ENCODE peak calls at places on chromosomes 4 and X, in four cellular contexts. One of them, this sample, is unnamed.

GRCh38 chrX:130529531-130529930 is 127.7 kb downstream of the RBMX2 start:
- DNase-seq in cardiac muscle cell: no peak
- DNase-seq in endodermal cell: no peak
- DNase-seq in IMR-90: no peak
- DNase-seq in this sample: no peak

GRCh38 chrX:20144491-20144890 is 2.9 kb upstream of the EIF1AX start:
- DNase-seq in cardiac muscle cell: peak
- DNase-seq in endodermal cell: no peak
- DNase-seq in IMR-90: peak
- DNase-seq in this sample: no peak

GRCh38 chr4:110087116-110087708 is 111.2 kb downstream of the ELOVL6 start:
- DNase-seq in cardiac muscle cell: peak
- DNase-seq in endodermal cell: no peak
- DNase-seq in IMR-90: peak
- DNase-seq in this sample: peak

GRCh38 chrX:7202206-7202605 is 54.3 kb upstream of the PUDP start:
- DNase-seq in cardiac muscle cell: no peak
- DNase-seq in endodermal cell: no peak
- DNase-seq in IMR-90: no peak
- DNase-seq in this sample: no peak

GRCh38 chr4:119678761-119679160 is 50.2 kb upstream of the PDE5A start:
- DNase-seq in cardiac muscle cell: no peak
- DNase-seq in endodermal cell: no peak
- DNase-seq in IMR-90: peak
- DNase-seq in this sample: no peak

GRCh38 chrX:13144927-13145659 is 100.7 kb upstream of the FAM9C start:
- DNase-seq in cardiac muscle cell: no peak
- DNase-seq in endodermal cell: no peak
- DNase-seq in IMR-90: peak
- DNase-seq in this sample: no peak

GRCh38 chr4:161252520-161253141 is 911.2 kb downstream of the FSTL5 start:
- DNase-seq in cardiac muscle cell: peak
- DNase-seq in endodermal cell: no peak
- DNase-seq in IMR-90: peak
- DNase-seq in this sample: no peak

GRCh38 chr4:34293459-34293858 is 1950.9 kb downstream of the ARAP2 start:
- DNase-seq in cardiac muscle cell: no peak
- DNase-seq in endodermal cell: no peak
- DNase-seq in IMR-90: no peak
- DNase-seq in this sample: no peak

GRCh38 chr4:2281575-2282343 is 19.9 kb upstream of the MXD4 start:
- DNase-seq in cardiac muscle cell: no peak
- DNase-seq in endodermal cell: no peak
- DNase-seq in IMR-90: no peak
- DNase-seq in this sample: no peak

GRCh38 chr4:37964734-37965457 is 4.7 kb downstream of the PTTG2 start:
- DNase-seq in cardiac muscle cell: no peak
- DNase-seq in endodermal cell: no peak
- DNase-seq in IMR-90: no peak
- DNase-seq in this sample: no peak

GRCh38 chr4:53592128-53592527 is 842 bp upstream of the LNX1 start:
- DNase-seq in cardiac muscle cell: peak
- DNase-seq in endodermal cell: peak
- DNase-seq in IMR-90: peak
- DNase-seq in this sample: no peak

GRCh38 chrX:41889317-41890025 is 33.9 kb downstream of the CASK start:
- DNase-seq in cardiac muscle cell: peak
- DNase-seq in endodermal cell: no peak
- DNase-seq in IMR-90: peak
- DNase-seq in this sample: no peak

GRCh38 chr4:2797188-2797544 is 4.3 kb downstream of the SH3BP2 start:
- DNase-seq in cardiac muscle cell: no peak
- DNase-seq in endodermal cell: no peak
- DNase-seq in IMR-90: no peak
- DNase-seq in this sample: no peak

GRCh38 chr4:169079942-169080827 is 70.1 kb upstream of the CBR4 start:
- DNase-seq in cardiac muscle cell: peak
- DNase-seq in endodermal cell: no peak
- DNase-seq in IMR-90: peak
- DNase-seq in this sample: peak

GRCh38 chrX:40243699-40244098 is 145.9 kb upstream of the BCOR start:
- DNase-seq in cardiac muscle cell: no peak
- DNase-seq in endodermal cell: no peak
- DNase-seq in IMR-90: no peak
- DNase-seq in this sample: no peak

GRCh38 chr4:1021386-1022050 is 10.1 kb downstream of the FGFRL1 start:
- DNase-seq in cardiac muscle cell: no peak
- DNase-seq in endodermal cell: no peak
- DNase-seq in IMR-90: no peak
- DNase-seq in this sample: no peak

DNA sequence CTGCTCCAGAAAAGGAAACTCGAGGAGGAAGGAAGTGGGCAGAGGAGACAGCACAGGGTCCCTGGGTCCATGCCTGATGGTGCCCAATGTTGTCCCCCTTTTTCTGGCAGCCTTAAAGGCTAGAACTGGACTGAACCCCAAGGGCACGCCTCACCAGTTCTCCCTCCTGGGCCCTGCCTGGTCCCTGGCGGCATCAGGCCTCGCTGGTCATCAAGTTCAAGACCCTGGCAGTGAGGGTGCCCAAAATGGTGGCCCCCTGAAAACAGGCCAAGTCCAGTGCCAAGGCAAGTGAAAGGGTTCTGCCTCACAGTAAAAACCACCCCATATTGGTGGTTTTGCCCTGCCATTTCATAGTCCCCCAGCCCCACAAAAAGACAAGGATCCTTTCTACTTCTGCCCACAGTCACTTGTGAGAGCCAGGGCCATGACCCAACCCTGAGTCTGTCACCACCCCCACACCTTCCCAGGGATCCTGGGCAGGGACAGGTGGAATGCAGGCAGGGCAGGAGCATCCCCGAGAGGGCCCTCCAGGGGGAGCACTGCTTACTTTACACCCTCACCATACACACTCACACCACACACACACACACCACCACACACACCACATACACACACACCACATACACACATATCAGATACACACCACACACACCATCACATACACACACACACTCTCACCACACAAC is 107.6 kb downstream of the DCTD start:
- DNase-seq in cardiac muscle cell: no peak
- DNase-seq in endodermal cell: peak
- DNase-seq in IMR-90: no peak
- DNase-seq in this sample: no peak
- TF ChIP-seq CTCF in cardiac muscle cell: no peak
- TF ChIP-seq CTCF in endodermal cell: peak
- TF ChIP-seq CTCF in IMR-90: peak
- TF ChIP-seq CTCF in this sample: peak

GRCh38 chr4:73220815-73221214 is 37.8 kb downstream of the ANKRD17 start:
- DNase-seq in cardiac muscle cell: no peak
- DNase-seq in endodermal cell: no peak
- DNase-seq in IMR-90: no peak
- DNase-seq in this sample: no peak

GRCh38 chr4:73222466-73223257 is 35.9 kb downstream of the ANKRD17 start:
- DNase-seq in cardiac muscle cell: peak
- DNase-seq in endodermal cell: peak
- DNase-seq in IMR-90: peak
- DNase-seq in this sample: peak

GRCh38 chr4:73223258-73223651 is 35.3 kb downstream of the ANKRD17 start:
- DNase-seq in cardiac muscle cell: no peak
- DNase-seq in endodermal cell: no peak
- DNase-seq in IMR-90: no peak
- DNase-seq in this sample: no peak

GRCh38 chr4:73224886-73225285 is 33.7 kb downstream of the ANKRD17 start:
- DNase-seq in cardiac muscle cell: no peak
- DNase-seq in endodermal cell: no peak
- DNase-seq in IMR-90: no peak
- DNase-seq in this sample: no peak

DNA sequence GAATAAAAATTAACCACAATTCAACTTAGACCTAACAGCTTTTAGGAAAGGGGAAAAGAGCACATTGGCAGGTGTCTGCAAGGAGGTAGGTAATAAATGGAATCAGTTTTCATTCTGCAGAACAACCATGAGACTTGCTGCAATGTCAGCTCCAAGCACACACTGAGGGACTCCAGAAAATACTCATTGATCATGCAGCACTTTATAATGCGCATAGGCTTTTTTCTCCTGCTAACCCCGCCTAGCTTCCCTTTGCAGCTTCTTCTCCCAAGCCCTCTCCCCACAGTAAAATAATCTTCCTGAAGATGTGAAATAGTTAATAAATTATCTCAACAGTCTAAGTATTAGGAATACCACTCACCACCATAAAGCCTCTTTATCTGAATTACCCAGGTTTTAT is 36.9 kb downstream of the ANKRD17 start:
- DNase-seq in cardiac muscle cell: no peak
- DNase-seq in endodermal cell: no peak
- DNase-seq in IMR-90: no peak
- DNase-seq in this sample: no peak
- H3K4me3 ChIP-seq in cardiac muscle cell: peak
- H3K4me3 ChIP-seq in endodermal cell: no peak
- H3K4me3 ChIP-seq in IMR-90: no peak
- H3K4me3 ChIP-seq in this sample: peak

GRCh38 chrX:106397788-106398538 is 213.8 kb upstream of the RADX start:
- DNase-seq in cardiac muscle cell: peak
- DNase-seq in endodermal cell: no peak
- DNase-seq in IMR-90: no peak
- DNase-seq in this sample: no peak
- TF ChIP-seq CTCF in cardiac muscle cell: peak
- TF ChIP-seq CTCF in endodermal cell: peak
- TF ChIP-seq CTCF in IMR-90: peak
- TF ChIP-seq CTCF in this sample: peak

GRCh38 chrX:35288657-35289056 is 346.1 kb downstream of the FAM47B start:
- DNase-seq in cardiac muscle cell: no peak
- DNase-seq in endodermal cell: no peak
- DNase-seq in IMR-90: no peak
- DNase-seq in this sample: no peak

GRCh38 chrX:35285289-35285962 is 342.8 kb downstream of the FAM47B start:
- DNase-seq in cardiac muscle cell: no peak
- DNase-seq in endodermal cell: no peak
- DNase-seq in IMR-90: no peak
- DNase-seq in this sample: no peak

GRCh38 chrX:35292522-35292921 is 349.9 kb downstream of the FAM47B start:
- DNase-seq in cardiac muscle cell: no peak
- DNase-seq in endodermal cell: no peak
- DNase-seq in IMR-90: no peak
- DNase-seq in this sample: no peak

GRCh38 chrX:35289952-35290351 is 347.4 kb downstream of the FAM47B start:
- DNase-seq in cardiac muscle cell: no peak
- DNase-seq in endodermal cell: no peak
- DNase-seq in IMR-90: no peak
- DNase-seq in this sample: no peak

GRCh38 chrX:35291013-35291412 is 348.4 kb downstream of the FAM47B start:
- DNase-seq in cardiac muscle cell: no peak
- DNase-seq in endodermal cell: no peak
- DNase-seq in IMR-90: no peak
- DNase-seq in this sample: no peak
- H3K4me3 ChIP-seq in cardiac muscle cell: no peak
- H3K4me3 ChIP-seq in endodermal cell: no peak
- H3K4me3 ChIP-seq in IMR-90: no peak
- H3K4me3 ChIP-seq in this sample: no peak

GRCh38 chr4:89598602-89599001 is 238.4 kb downstream of the SNCA start:
- DNase-seq in cardiac muscle cell: peak
- DNase-seq in endodermal cell: no peak
- DNase-seq in IMR-90: peak
- DNase-seq in this sample: peak
- TF ChIP-seq CTCF in cardiac muscle cell: no peak
- TF ChIP-seq CTCF in endodermal cell: peak
- TF ChIP-seq CTCF in IMR-90: peak
- TF ChIP-seq CTCF in this sample: peak

DNA sequence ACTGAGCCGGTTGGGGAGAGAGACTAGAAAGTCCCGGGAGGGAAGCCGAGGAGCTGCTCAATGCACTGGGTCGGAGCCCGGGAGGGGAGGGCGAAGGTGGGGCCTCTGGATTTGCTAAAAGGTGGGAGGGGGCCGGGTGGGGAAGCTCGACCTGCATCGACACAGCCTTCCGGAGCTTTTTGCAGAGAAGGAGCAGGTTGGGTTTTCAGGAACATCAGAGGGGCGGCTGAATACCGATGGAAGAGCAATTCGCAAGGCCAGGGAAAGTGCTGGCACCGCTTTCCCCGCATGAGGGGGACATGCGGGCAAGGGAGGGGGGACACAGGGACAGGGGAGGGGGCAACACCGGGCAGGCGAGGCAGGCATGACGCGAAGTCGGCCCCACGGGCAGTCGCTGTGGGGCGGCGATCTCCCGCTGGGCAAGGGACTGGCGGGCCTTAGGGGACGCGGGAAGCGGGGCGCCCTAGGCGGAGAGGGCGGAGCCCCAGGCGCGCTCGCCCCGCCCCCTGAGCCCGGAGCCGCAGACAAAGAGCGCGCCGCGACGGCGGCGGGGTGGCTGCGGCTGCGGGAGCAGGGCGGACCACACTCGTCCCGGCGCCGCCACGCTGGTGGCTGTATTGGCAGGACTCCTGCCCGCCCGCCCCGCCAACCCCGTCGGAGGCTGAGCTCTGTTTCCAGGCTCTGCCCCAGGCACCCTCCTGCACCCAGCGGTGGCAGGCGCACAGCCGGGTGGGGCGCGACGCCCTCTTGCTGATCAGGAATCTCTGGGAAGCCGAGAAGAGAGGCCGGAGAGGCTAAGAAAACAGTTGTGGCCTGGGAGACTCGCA is 11.6 kb downstream of the PDZD4 start:
- DNase-seq in cardiac muscle cell: peak
- DNase-seq in endodermal cell: peak
- DNase-seq in IMR-90: no peak
- DNase-seq in this sample: no peak
- H3K4me3 ChIP-seq in cardiac muscle cell: peak
- H3K4me3 ChIP-seq in endodermal cell: peak
- H3K4me3 ChIP-seq in IMR-90: peak
- H3K4me3 ChIP-seq in this sample: peak

GRCh38 chrX:1685460-1685859 is 70.6 kb downstream of the ASMT start:
- DNase-seq in cardiac muscle cell: no peak
- DNase-seq in endodermal cell: no peak
- DNase-seq in IMR-90: no peak
- DNase-seq in this sample: no peak
- TF ChIP-seq CTCF in cardiac muscle cell: no peak
- TF ChIP-seq CTCF in endodermal cell: no peak
- TF ChIP-seq CTCF in IMR-90: no peak
- TF ChIP-seq CTCF in this sample: no peak

DNA sequence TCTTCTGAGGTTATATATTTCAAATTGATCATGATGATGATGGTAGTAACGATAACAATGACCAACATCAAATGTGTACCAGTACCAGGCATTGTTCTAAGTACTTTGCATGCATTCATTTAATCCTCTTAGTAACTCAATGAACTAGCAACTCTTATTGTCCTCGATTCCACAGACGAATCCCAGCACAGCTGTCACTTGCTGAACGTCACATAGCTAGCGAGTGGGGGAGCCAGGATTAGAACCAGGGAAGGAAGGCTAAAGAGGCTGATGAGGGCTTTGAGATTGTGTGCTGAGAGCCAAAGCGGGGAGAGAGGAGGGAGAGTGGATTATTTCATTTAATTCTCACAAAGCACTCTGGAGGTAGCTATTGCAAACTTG is 103.6 kb downstream of the PHOX2B start:
- DNase-seq in cardiac muscle cell: no peak
- DNase-seq in endodermal cell: no peak
- DNase-seq in IMR-90: no peak
- DNase-seq in this sample: no peak
- H3K4me3 ChIP-seq in cardiac muscle cell: no peak
- H3K4me3 ChIP-seq in endodermal cell: no peak
- H3K4me3 ChIP-seq in IMR-90: no peak
- H3K4me3 ChIP-seq in this sample: no peak